ENCODE peak calls at places on chromosomes 3 and 15, in nine cellular contexts. Y, Z, G, A, S, M, B, H and T are unnamed samples.

GRCh38 chr3:185824051-185824466 is 783 bp downstream of the IGF2BP2 start:
- DNase-seq in M (no peak), Z (peak), G (no peak), Y (peak), S (no peak), A (no peak), B (peak), H (no peak), T (peak)

GRCh38 chr3:127107491-127108375 is 85.2 kb upstream of the PRR23E start:
- DNase-seq in Y (no peak), S (no peak), Z (no peak), M (no peak), B (no peak), A (no peak), H (no peak), G (no peak), T (no peak)

GRCh38 chr3:134709563-134710312 is 58.9 kb upstream of the KY start:
- DNase-seq in Y (peak), G (no peak), A (no peak), Z (peak), S (no peak), M (no peak), B (peak), H (no peak), T (no peak)

GRCh38 chr3:182809523-182809922 is 16.2 kb downstream of the ATP11B start:
- DNase-seq in Y (peak), B (no peak), M (no peak), G (no peak), A (no peak), Z (no peak), S (no peak), H (no peak), T (no peak)

GRCh38 chr15:44157679-44158078 is 37.4 kb downstream of the FRMD5 start:
- DNase-seq in G (peak), Y (peak), S (peak), H (no peak), Z (no peak), A (no peak), M (peak), B (no peak), T (no peak)

GRCh38 chr3:196064006-196064405 is 17.9 kb downstream of the TFRC start:
- DNase-seq in S (no peak), Y (peak), M (no peak), B (no peak), A (no peak), Z (no peak), G (no peak), H (no peak), T (no peak)

GRCh38 chr3:162400697-162401096 is 904.1 kb downstream of the OTOL1 start:
- DNase-seq in G (no peak), B (no peak), Z (no peak), A (no peak), S (no peak), Y (no peak), M (no peak), H (no peak), T (no peak)

GRCh38 chr15:49462242-49462641 is 39.2 kb downstream of the FGF7 start:
- DNase-seq in B (no peak), G (no peak), Z (no peak), H (no peak), S (no peak), Y (peak), A (no peak), M (no peak), T (no peak)

GRCh38 chr3:196518999-196519737 is 4.0 kb upstream of the SMCO1 start:
- DNase-seq in Z (no peak), Y (peak), H (no peak), M (peak), G (peak), S (no peak), B (peak), A (peak), T (peak)

GRCh38 chr15:99466701-99467337 is 99.0 kb upstream of the MEF2A start:
- DNase-seq in M (no peak), Z (no peak), H (no peak), A (no peak), G (no peak), B (no peak), Y (no peak), S (no peak), T (no peak)

GRCh38 chr3:147191795-147192385 is 214.5 kb downstream of the ZIC4 start:
- DNase-seq in Y (peak), Z (no peak), S (peak), G (peak), A (no peak), M (peak), H (no peak), B (peak), T (no peak)

GRCh38 chr3:47000922-47001730 is 21.7 kb downstream of the NBEAL2 start:
- DNase-seq in Y (no peak), G (no peak), S (no peak), B (no peak), M (no peak), A (no peak), H (no peak), Z (peak), T (no peak)

GRCh38 chr3:132421832-132422231 is 4.5 kb downstream of the DNAJC13 start:
- DNase-seq in M (no peak), B (no peak), G (no peak), A (no peak), H (no peak), S (no peak), Y (peak), Z (no peak), T (no peak)

GRCh38 chr15:28981351-28981720 is 95.6 kb downstream of the APBA2 start:
- DNase-seq in M (no peak), Z (no peak), A (no peak), H (no peak), Y (no peak), S (no peak), G (no peak), B (no peak), T (no peak)

GRCh38 chr15:81611679-81612078 is 237.7 kb upstream of the TMC3 start:
- DNase-seq in H (no peak), A (no peak), G (no peak), B (no peak), Z (no peak), M (no peak), S (no peak), Y (no peak), T (no peak)

GRCh38 chr3:43503067-43503728 is 118.6 kb downstream of the ANO10 start:
- DNase-seq in M (peak), A (no peak), Y (peak), H (no peak), Z (no peak), S (peak), B (peak), G (peak), T (no peak)

GRCh38 chr15:74851960-74852359 is 9.0 kb upstream of the ULK3 start:
- DNase-seq in Z (no peak), S (no peak), H (no peak), M (no peak), A (no peak), B (no peak), G (no peak), Y (no peak), T (no peak)

GRCh38 chr3:159645874-159646273 is 342.8 kb upstream of the IL12A start:
- DNase-seq in Y (peak), M (no peak), G (no peak), H (no peak), A (no peak), B (no peak), S (peak), Z (no peak), T (no peak)

GRCh38 chr3:48084929-48085328 is 68.7 kb upstream of the MAP4 start:
- DNase-seq in G (no peak), S (no peak), Y (no peak), M (no peak), H (no peak), A (no peak), Z (no peak), B (no peak), T (no peak)
- H3K4me3 ChIP-seq in G (no peak), S (no peak), Y (no peak), M (no peak), H (no peak), A (no peak), Z (no peak), B (no peak), T (no peak)

GRCh38 chr15:85689729-85690128 is 105.0 kb downstream of the KLHL25 start:
- DNase-seq in B (peak), M (peak), Y (peak), S (no peak), Z (no peak), A (no peak), G (no peak), H (no peak), T (peak)
- H3K4me3 ChIP-seq in B (peak), M (no peak), Y (peak), S (peak), Z (no peak), A (peak), G (no peak), H (no peak), T (peak)

GRCh38 chr3:90016492-90017065 is 909.2 kb downstream of the EPHA3 start:
- DNase-seq in S (no peak), Z (no peak), H (no peak), G (peak), B (no peak), Y (no peak), A (no peak), M (peak), T (no peak)
- H3K4me3 ChIP-seq in S (no peak), Z (no peak), H (no peak), G (no peak), B (no peak), Y (no peak), A (no peak), M (no peak), T (no peak)

GRCh38 chr15:40096094-40096876 is 12.4 kb downstream of the BMF start:
- DNase-seq in Y (no peak), M (no peak), B (no peak), G (no peak), H (no peak), S (no peak), A (no peak), Z (no peak), T (peak)
- H3K4me3 ChIP-seq in Y (no peak), M (no peak), B (no peak), G (no peak), H (no peak), S (no peak), A (no peak), Z (no peak), T (no peak)

GRCh38 chr3:49976942-49977341 is 37.0 kb downstream of the RBM6 start:
- DNase-seq in Y (no peak), H (no peak), G (no peak), Z (no peak), M (no peak), S (no peak), A (no peak), B (no peak), T (no peak)
- H3K4me3 ChIP-seq in Y (no peak), H (no peak), G (no peak), Z (no peak), M (no peak), S (no peak), A (no peak), B (no peak), T (no peak)

GRCh38 chr15:39935241-39935640 is 1.3 kb downstream of the EIF2AK4 start:
- DNase-seq in H (no peak), Y (no peak), A (no peak), M (no peak), Z (no peak), S (no peak), G (no peak), B (no peak), T (no peak)
- H3K4me3 ChIP-seq in H (no peak), Y (peak), A (no peak), M (no peak), Z (no peak), S (no peak), G (peak), B (peak), T (no peak)

DNA sequence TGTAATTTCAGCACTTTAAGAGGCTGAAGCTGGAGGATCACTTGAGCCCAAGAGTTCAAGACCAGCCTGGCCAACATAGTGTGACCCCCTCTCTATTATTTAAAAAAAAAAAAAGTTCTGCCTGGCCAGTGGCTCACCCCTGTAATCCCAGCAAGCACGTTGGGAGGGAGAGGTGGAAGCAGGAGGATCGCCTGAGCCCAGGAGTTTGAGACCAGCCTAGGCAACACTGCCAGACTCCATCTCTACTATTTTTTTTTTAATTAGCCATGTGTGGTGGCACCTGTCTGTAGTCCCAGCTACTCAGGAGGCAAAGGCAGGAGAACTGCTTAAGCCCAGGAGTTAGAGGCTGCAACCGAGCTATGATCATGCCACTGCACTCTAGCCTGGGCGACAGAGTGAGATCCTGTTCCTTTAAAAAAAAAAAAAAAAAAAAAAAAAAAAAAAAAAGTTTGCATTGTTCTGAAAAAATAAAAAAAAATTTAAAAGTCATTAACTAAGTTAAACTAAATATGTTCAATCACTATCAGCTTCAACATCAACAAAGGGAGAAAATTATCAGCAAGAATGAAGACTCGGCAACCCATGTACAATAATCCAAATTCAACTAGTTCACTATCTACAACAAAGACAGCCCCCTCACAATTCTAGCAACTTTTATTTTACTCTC is 1.9 kb downstream of the RAF1 start:
- DNase-seq in Y (no peak), B (no peak), G (no peak), Z (no peak), M (no peak), H (no peak), S (no peak), A (no peak), T (no peak)
- H3K4me3 ChIP-seq in Y (peak), B (peak), G (peak), Z (peak), M (peak), H (peak), S (peak), A (peak), T (peak)

DNA sequence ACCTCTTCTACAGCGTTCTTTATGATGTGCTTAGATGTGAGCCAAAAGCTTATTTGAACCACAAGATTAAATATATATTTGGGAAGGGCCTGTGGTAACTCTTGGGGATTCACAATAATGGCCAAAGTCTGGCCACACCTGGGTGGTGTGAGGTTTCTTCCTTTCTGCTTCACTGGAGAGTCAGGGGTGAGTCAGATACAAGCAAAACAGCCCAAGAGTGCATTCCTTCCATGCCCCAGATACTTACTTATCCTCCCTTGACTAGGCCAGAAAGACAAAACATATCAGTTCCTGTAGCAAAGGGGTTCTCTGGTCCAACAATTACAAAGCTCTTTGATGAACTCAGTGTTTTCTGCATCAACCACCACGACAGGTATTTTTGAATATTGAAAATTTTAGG is 941 bp downstream of the ZBED2 start:
- DNase-seq in A (no peak), G (peak), M (peak), Y (peak), B (no peak), H (no peak), S (peak), Z (no peak), T (no peak)
- H3K4me3 ChIP-seq in A (no peak), G (no peak), M (no peak), Y (no peak), B (no peak), H (no peak), S (no peak), Z (no peak), T (no peak)